ENCODE peak calls at places on chromosomes 6 and 20, in seven cellular contexts. One of them, this sample, is unnamed.

GRCh38 chr20:52230406-52230805 is 38.8 kb upstream of the ZFP64 start:
- DNase-seq in HTR-8/SVneo: no peak
- DNase-seq in foreskin fibroblast: peak
- DNase-seq in cardiac muscle cell: no peak
- DNase-seq in pancreas: no peak
- DNase-seq in activated naive CD4-positive, alpha-beta T cell: no peak
- DNase-seq in T47D: no peak
- DNase-seq in this sample: no peak

GRCh38 chr20:57153238-57153905 is 113.1 kb downstream of the BMP7 start:
- DNase-seq in HTR-8/SVneo: no peak
- DNase-seq in foreskin fibroblast: no peak
- DNase-seq in cardiac muscle cell: no peak
- DNase-seq in pancreas: no peak
- DNase-seq in activated naive CD4-positive, alpha-beta T cell: no peak
- DNase-seq in T47D: no peak
- DNase-seq in this sample: no peak

GRCh38 chr6:139587469-139587868 is 213.0 kb upstream of the CITED2 start:
- DNase-seq in HTR-8/SVneo: peak
- DNase-seq in foreskin fibroblast: peak
- DNase-seq in cardiac muscle cell: no peak
- DNase-seq in pancreas: no peak
- DNase-seq in activated naive CD4-positive, alpha-beta T cell: no peak
- DNase-seq in T47D: no peak
- DNase-seq in this sample: no peak

GRCh38 chr6:109874086-109874485 is 104.0 kb upstream of the GPR6 start:
- DNase-seq in HTR-8/SVneo: no peak
- DNase-seq in foreskin fibroblast: no peak
- DNase-seq in cardiac muscle cell: no peak
- DNase-seq in pancreas: no peak
- DNase-seq in activated naive CD4-positive, alpha-beta T cell: no peak
- DNase-seq in T47D: no peak
- DNase-seq in this sample: no peak

GRCh38 chr6:38284772-38285406 is 354.8 kb downstream of the BTBD9 start:
- DNase-seq in HTR-8/SVneo: no peak
- DNase-seq in foreskin fibroblast: no peak
- DNase-seq in cardiac muscle cell: no peak
- DNase-seq in pancreas: no peak
- DNase-seq in activated naive CD4-positive, alpha-beta T cell: no peak
- DNase-seq in T47D: no peak
- DNase-seq in this sample: no peak

GRCh38 chr6:71080151-71080550 is 123.3 kb upstream of the B3GAT2 start:
- DNase-seq in HTR-8/SVneo: no peak
- DNase-seq in foreskin fibroblast: peak
- DNase-seq in cardiac muscle cell: no peak
- DNase-seq in pancreas: no peak
- DNase-seq in activated naive CD4-positive, alpha-beta T cell: no peak
- DNase-seq in T47D: no peak
- DNase-seq in this sample: no peak

GRCh38 chr6:45021652-45022051 is 306.5 kb upstream of the RUNX2 start:
- DNase-seq in HTR-8/SVneo: no peak
- DNase-seq in foreskin fibroblast: no peak
- DNase-seq in cardiac muscle cell: no peak
- DNase-seq in pancreas: no peak
- DNase-seq in activated naive CD4-positive, alpha-beta T cell: no peak
- DNase-seq in T47D: no peak
- DNase-seq in this sample: peak

GRCh38 chr6:162343196-162343901 is 384.2 kb downstream of the PRKN start:
- DNase-seq in HTR-8/SVneo: no peak
- DNase-seq in foreskin fibroblast: peak
- DNase-seq in cardiac muscle cell: no peak
- DNase-seq in pancreas: no peak
- DNase-seq in activated naive CD4-positive, alpha-beta T cell: no peak
- DNase-seq in T47D: no peak
- DNase-seq in this sample: no peak

GRCh38 chr6:155418017-155418749 is 37.5 kb downstream of the NOX3 start:
- DNase-seq in HTR-8/SVneo: peak
- DNase-seq in foreskin fibroblast: peak
- DNase-seq in cardiac muscle cell: no peak
- DNase-seq in pancreas: no peak
- DNase-seq in activated naive CD4-positive, alpha-beta T cell: peak
- DNase-seq in T47D: no peak
- DNase-seq in this sample: peak

GRCh38 chr20:58213716-58214115 is 14.7 kb downstream of the ANKRD60 start:
- DNase-seq in HTR-8/SVneo: no peak
- DNase-seq in foreskin fibroblast: no peak
- DNase-seq in cardiac muscle cell: no peak
- DNase-seq in pancreas: no peak
- DNase-seq in activated naive CD4-positive, alpha-beta T cell: no peak
- DNase-seq in T47D: no peak
- DNase-seq in this sample: no peak

GRCh38 chr6:70673054-70673453 is 5.4 kb downstream of the SMAP1 start:
- DNase-seq in HTR-8/SVneo: no peak
- DNase-seq in foreskin fibroblast: peak
- DNase-seq in cardiac muscle cell: peak
- DNase-seq in pancreas: no peak
- DNase-seq in activated naive CD4-positive, alpha-beta T cell: no peak
- DNase-seq in T47D: no peak
- DNase-seq in this sample: no peak

GRCh38 chr6:65123516-65123915 is 583.5 kb downstream of the EYS start:
- DNase-seq in HTR-8/SVneo: no peak
- DNase-seq in foreskin fibroblast: no peak
- DNase-seq in cardiac muscle cell: no peak
- DNase-seq in pancreas: no peak
- DNase-seq in activated naive CD4-positive, alpha-beta T cell: no peak
- DNase-seq in T47D: no peak
- DNase-seq in this sample: peak

GRCh38 chr6:39102024-39102820 is 12.8 kb downstream of the SAYSD1 start:
- DNase-seq in HTR-8/SVneo: no peak
- DNase-seq in foreskin fibroblast: peak
- DNase-seq in cardiac muscle cell: peak
- DNase-seq in pancreas: peak
- DNase-seq in activated naive CD4-positive, alpha-beta T cell: peak
- DNase-seq in T47D: no peak
- DNase-seq in this sample: no peak

GRCh38 chr6:15491986-15492269 is 170.9 kb downstream of the DTNBP1 start:
- DNase-seq in HTR-8/SVneo: no peak
- DNase-seq in foreskin fibroblast: no peak
- DNase-seq in cardiac muscle cell: no peak
- DNase-seq in pancreas: no peak
- DNase-seq in activated naive CD4-positive, alpha-beta T cell: no peak
- DNase-seq in T47D: no peak
- DNase-seq in this sample: no peak

GRCh38 chr6:28218312-28219248 is 6.5 kb upstream of the ZSCAN9 start:
- DNase-seq in HTR-8/SVneo: peak
- DNase-seq in foreskin fibroblast: peak
- DNase-seq in cardiac muscle cell: peak
- DNase-seq in pancreas: peak
- DNase-seq in activated naive CD4-positive, alpha-beta T cell: no peak
- DNase-seq in T47D: peak
- DNase-seq in this sample: peak

GRCh38 chr20:15875446-15875845 is 697.8 kb downstream of the KIF16B start:
- DNase-seq in HTR-8/SVneo: no peak
- DNase-seq in foreskin fibroblast: no peak
- DNase-seq in cardiac muscle cell: no peak
- DNase-seq in pancreas: no peak
- DNase-seq in activated naive CD4-positive, alpha-beta T cell: no peak
- DNase-seq in T47D: no peak
- DNase-seq in this sample: no peak

GRCh38 chr6:36320475-36320874 is 16.2 kb downstream of the BNIP5 start:
- DNase-seq in HTR-8/SVneo: peak
- DNase-seq in foreskin fibroblast: no peak
- DNase-seq in cardiac muscle cell: no peak
- DNase-seq in pancreas: no peak
- DNase-seq in activated naive CD4-positive, alpha-beta T cell: no peak
- DNase-seq in T47D: no peak
- DNase-seq in this sample: no peak

GRCh38 chr6:87341899-87342298 is 2.7 kb upstream of the C6orf163 start:
- DNase-seq in HTR-8/SVneo: no peak
- DNase-seq in foreskin fibroblast: no peak
- DNase-seq in cardiac muscle cell: no peak
- DNase-seq in pancreas: no peak
- DNase-seq in activated naive CD4-positive, alpha-beta T cell: no peak
- DNase-seq in T47D: no peak
- DNase-seq in this sample: no peak

GRCh38 chr6:34992353-34992752 is 103.3 kb downstream of the ANKS1A start:
- DNase-seq in HTR-8/SVneo: no peak
- DNase-seq in foreskin fibroblast: no peak
- DNase-seq in cardiac muscle cell: no peak
- DNase-seq in pancreas: no peak
- DNase-seq in activated naive CD4-positive, alpha-beta T cell: no peak
- DNase-seq in T47D: no peak
- DNase-seq in this sample: no peak

GRCh38 chr6:151835396-151835795 is 27.9 kb downstream of the ESR1 start:
- DNase-seq in HTR-8/SVneo: no peak
- DNase-seq in foreskin fibroblast: no peak
- DNase-seq in cardiac muscle cell: no peak
- DNase-seq in pancreas: no peak
- DNase-seq in activated naive CD4-positive, alpha-beta T cell: no peak
- DNase-seq in T47D: no peak
- DNase-seq in this sample: no peak

GRCh38 chr6:139954463-139955071 is 580.1 kb upstream of the CITED2 start:
- DNase-seq in HTR-8/SVneo: no peak
- DNase-seq in foreskin fibroblast: no peak
- DNase-seq in cardiac muscle cell: no peak
- DNase-seq in pancreas: no peak
- DNase-seq in activated naive CD4-positive, alpha-beta T cell: no peak
- DNase-seq in T47D: no peak
- DNase-seq in this sample: no peak

GRCh38 chr20:32603046-32603726 is 18.1 kb upstream of the NOL4L start:
- DNase-seq in HTR-8/SVneo: no peak
- DNase-seq in foreskin fibroblast: no peak
- DNase-seq in cardiac muscle cell: no peak
- DNase-seq in pancreas: no peak
- DNase-seq in activated naive CD4-positive, alpha-beta T cell: no peak
- DNase-seq in T47D: no peak
- DNase-seq in this sample: peak

GRCh38 chr6:161242779-161243693 is 30.8 kb downstream of the AGPAT4 start:
- DNase-seq in HTR-8/SVneo: no peak
- DNase-seq in foreskin fibroblast: peak
- DNase-seq in cardiac muscle cell: no peak
- DNase-seq in pancreas: no peak
- DNase-seq in activated naive CD4-positive, alpha-beta T cell: no peak
- DNase-seq in T47D: no peak
- DNase-seq in this sample: peak

This sample was measured in MV-4-11.